ENCODE peak calls at places on chromosome 13, in five cellular contexts. F, V, C, R and X are unnamed samples.

GRCh38 chr13:108003626-108004025 is 211.7 kb downstream of the LIG4 start:
- DNase-seq in F (no peak), V (no peak), C (no peak), R (peak), X (no peak)

GRCh38 chr13:114015608-114016295 is 41.9 kb upstream of the C13orf46 start:
- DNase-seq in F (peak), V (no peak), C (no peak), R (no peak), X (no peak)

GRCh38 chr13:101406787-101407186 is 9.5 kb downstream of the NALCN start:
- DNase-seq in F (no peak), V (no peak), C (no peak), R (no peak), X (no peak)

GRCh38 chr13:33349996-33350826 is 64.7 kb upstream of the STARD13 start:
- DNase-seq in F (peak), V (no peak), C (no peak), R (no peak), X (no peak)

GRCh38 chr13:95509521-95510315 is 42.8 kb upstream of the CLDN10 start:
- DNase-seq in F (peak), V (no peak), C (no peak), R (peak), X (no peak)

GRCh38 chr13:40064723-40065122 is 409.3 kb downstream of the COG6 start:
- DNase-seq in F (peak), V (peak), C (no peak), R (peak), X (peak)

GRCh38 chr13:97028441-97029299 is 34.4 kb upstream of the OXGR1 start:
- DNase-seq in F (peak), V (peak), C (peak), R (peak), X (peak)

GRCh38 chr13:67367385-67367784 is 137.2 kb upstream of the PCDH9 start:
- DNase-seq in F (no peak), V (no peak), C (no peak), R (no peak), X (no peak)